ENCODE peak calls at places on chromosomes 4 and X, in seven cellular contexts. Y is SW 1271, B is Daoy, E is AG10803, D is adipocyte, C is iPS DF 19.7, G is sigmoid colon. W is an unnamed sample.

GRCh38 chrX:47080215-47080914 is 2.1 kb downstream of the RGN start:
- DNase-seq in Y (no peak), B (no peak), E (no peak), D (no peak), C (no peak), G (no peak), W (no peak)

GRCh38 chr4:163343604-163344146 is at the start of gene NPY5R:
- DNase-seq in Y (no peak), B (no peak), E (no peak), D (no peak), C (no peak), G (no peak), W (no peak)

GRCh38 chrX:40303256-40304077 is 205.7 kb upstream of the BCOR start:
- DNase-seq in Y (no peak), B (peak), E (no peak), D (no peak), C (no peak), G (no peak), W (no peak)

GRCh38 chr4:39846135-39846534 is 131.6 kb downstream of the PDS5A start:
- DNase-seq in Y (no peak), B (peak), E (peak), D (no peak), C (no peak), G (no peak), W (no peak)

GRCh38 chr4:14771504-14772175 is 230.6 kb upstream of the CPEB2 start:
- DNase-seq in Y (no peak), B (no peak), E (no peak), D (no peak), C (no peak), G (no peak), W (no peak)

GRCh38 chr4:89129080-89129640 is 17.8 kb downstream of the TIGD2 start:
- DNase-seq in Y (no peak), B (no peak), E (peak), D (peak), C (no peak), G (no peak), W (no peak)

GRCh38 chr4:176223561-176223960 is 28.2 kb upstream of the SPATA4 start:
- DNase-seq in Y (no peak), B (no peak), E (no peak), D (no peak), C (no peak), G (no peak), W (no peak)

GRCh38 chrX:1244164-1245076 is 24.2 kb upstream of the CSF2RA start:
- DNase-seq in Y (no peak), B (peak), E (no peak), D (no peak), C (no peak), G (no peak), W (no peak)

GRCh38 chr4:173420324-173420752 is 21.4 kb upstream of the SCRG1 start:
- DNase-seq in Y (peak), B (no peak), E (peak), D (peak), C (no peak), G (no peak), W (no peak)

GRCh38 chr4:75686346-75686745 is 13.1 kb upstream of the G3BP2 start:
- DNase-seq in Y (no peak), B (no peak), E (no peak), D (no peak), C (no peak), G (no peak), W (no peak)

GRCh38 chrX:106613277-106613676 is 1.5 kb downstream of the RADX start:
- DNase-seq in Y (no peak), B (no peak), E (no peak), D (no peak), C (no peak), G (no peak), W (no peak)

GRCh38 chrX:39821011-39821708 is 276.6 kb downstream of the BCOR start:
- DNase-seq in Y (no peak), B (no peak), E (peak), D (peak), C (no peak), G (no peak), W (peak)

GRCh38 chrX:10722804-10723364 is 102.5 kb upstream of the MID1 start:
- DNase-seq in Y (no peak), B (peak), E (peak), D (peak), C (no peak), G (peak), W (no peak)

GRCh38 chr4:946517-947471 is 14.5 kb downstream of the TMEM175 start:
- DNase-seq in Y (no peak), B (no peak), E (no peak), D (no peak), C (no peak), G (no peak), W (no peak)

GRCh38 chrX:100747090-100747489 is 15.2 kb upstream of the SYTL4 start:
- DNase-seq in Y (no peak), B (no peak), E (no peak), D (no peak), C (no peak), G (no peak), W (no peak)

GRCh38 chr4:6781561-6781960 is 966 bp upstream of the KIAA0232 start:
- DNase-seq in Y (no peak), B (no peak), E (no peak), D (no peak), C (no peak), G (no peak), W (no peak)

GRCh38 chrX:153565996-153566580 is 32.9 kb downstream of the CCNQ start:
- DNase-seq in Y (no peak), B (no peak), E (no peak), D (no peak), C (no peak), G (no peak), W (no peak)

GRCh38 chr4:56613101-56613862 is 67.8 kb downstream of the HOPX start:
- DNase-seq in Y (no peak), B (peak), E (peak), D (peak), C (no peak), G (no peak), W (no peak)

GRCh38 chr4:22932326-22932725 is 239.6 kb downstream of the GBA3 start:
- DNase-seq in Y (no peak), B (no peak), E (no peak), D (no peak), C (no peak), G (no peak), W (no peak)

GRCh38 chrX:65581661-65582339 is 47.2 kb upstream of the LAS1L start:
- DNase-seq in Y (peak), B (peak), E (peak), D (peak), C (no peak), G (peak), W (peak)

GRCh38 chrX:109384569-109385174 is 97.2 kb downstream of the GUCY2F start:
- DNase-seq in Y (no peak), B (no peak), E (peak), D (peak), C (no peak), G (no peak), W (no peak)

GRCh38 chr4:8639777-8640720 is 47.5 kb downstream of the CPZ start:
- DNase-seq in Y (no peak), B (no peak), E (no peak), D (no peak), C (no peak), G (peak), W (no peak)

GRCh38 chr4:78311306-78311705 is 240.3 kb upstream of the ANXA3 start:
- DNase-seq in Y (no peak), B (no peak), E (no peak), D (no peak), C (no peak), G (no peak), W (no peak)

GRCh38 chr4:2881431-2881830 is 37.8 kb downstream of the ADD1 start:
- DNase-seq in Y (no peak), B (no peak), E (no peak), D (no peak), C (no peak), G (no peak), W (no peak)

GRCh38 chr4:98193459-98194105 is 50.3 kb upstream of the STPG2 start:
- DNase-seq in Y (no peak), B (no peak), E (no peak), D (no peak), C (no peak), G (no peak), W (no peak)

GRCh38 chr4:19739101-19739651 is 512.5 kb upstream of the SLIT2 start:
- DNase-seq in Y (peak), B (peak), E (peak), D (peak), C (no peak), G (no peak), W (no peak)

GRCh38 chrX:97787849-97788248 is 904.1 kb downstream of the RPA4 start:
- DNase-seq in Y (no peak), B (peak), E (no peak), D (no peak), C (no peak), G (no peak), W (no peak)

GRCh38 chrX:46849933-46850332 is 13.1 kb downstream of the RP2 start:
- DNase-seq in Y (no peak), B (no peak), E (no peak), D (no peak), C (no peak), G (no peak), W (no peak)

GRCh38 chr4:184785813-184786212 is 40.0 kb downstream of the ACSL1 start:
- DNase-seq in Y (no peak), B (no peak), E (no peak), D (no peak), C (no peak), G (no peak), W (no peak)

GRCh38 chrX:68196939-68197791 is 236.1 kb downstream of the OPHN1 start:
- DNase-seq in Y (peak), B (peak), E (peak), D (peak), C (no peak), G (no peak), W (no peak)

W was measured in B cell.